ENCODE peak calls at places on chromosomes 12 and 14, in ten cellular contexts. X is GDM1; G is activated CD8-positive, alpha-beta T cell treated with anti-CD3 and anti-CD28 coated beads for 36 hours; S is HuH-7.5; L is effector memory CD8-positive, alpha-beta T cell; W is GM13976; O is SK-N-MC; N is astrocyte of the spinal cord; R is NCI-H1092 treated with DMSO at 0.1 percent for 48 hours; B is ACHN. A is an unnamed sample.

GRCh38 chr12:69405466-69405865 is 45.9 kb downstream of the YEATS4 start:
- DNase-seq in X (no peak), G (no peak), S (no peak), L (no peak), W (no peak), O (no peak), N (peak), R (no peak), B (peak), A (no peak)

GRCh38 chr14:20632831-20633771 is 8.4 kb downstream of the OR6S1 start:
- DNase-seq in X (peak), G (peak), S (peak), L (peak), W (peak), O (no peak), N (peak), R (no peak), B (peak), A (no peak)

GRCh38 chr12:123805119-123805518 is 43.0 kb downstream of the DNAH10 start:
- DNase-seq in X (no peak), G (no peak), S (no peak), L (no peak), W (no peak), O (no peak), N (no peak), R (no peak), B (no peak), A (no peak)

GRCh38 chr14:44565968-44566367 is 58.9 kb upstream of the FSCB start:
- DNase-seq in X (no peak), G (no peak), S (no peak), L (no peak), W (no peak), O (no peak), N (no peak), R (no peak), B (no peak), A (no peak)

GRCh38 chr12:1515428-1515827 is 79.0 kb downstream of the FBXL14 start:
- DNase-seq in X (no peak), G (no peak), S (no peak), L (no peak), W (no peak), O (no peak), N (no peak), R (no peak), B (no peak), A (no peak)

GRCh38 chr12:67714648-67715047 is 66.1 kb downstream of the DYRK2 start:
- DNase-seq in X (no peak), G (no peak), S (no peak), L (no peak), W (no peak), O (no peak), N (no peak), R (no peak), B (no peak), A (no peak)

GRCh38 chr14:64951724-64952123 is 9.2 kb upstream of the GPX2 start:
- DNase-seq in X (no peak), G (no peak), S (no peak), L (no peak), W (no peak), O (no peak), N (no peak), R (no peak), B (no peak), A (no peak)

GRCh38 chr12:28313631-28314030 is 123.4 kb downstream of the CCDC91 start:
- DNase-seq in X (no peak), G (no peak), S (no peak), L (no peak), W (no peak), O (no peak), N (peak), R (no peak), B (no peak), A (no peak)

GRCh38 chr12:109134186-109134917 is 18.0 kb downstream of the ACACB start:
- DNase-seq in X (no peak), G (no peak), S (peak), L (no peak), W (peak), O (no peak), N (no peak), R (no peak), B (peak), A (no peak)

GRCh38 chr14:95915326-95915725 is 38.7 kb downstream of the TUNAR start:
- DNase-seq in X (no peak), G (no peak), S (no peak), L (no peak), W (no peak), O (no peak), N (no peak), R (no peak), B (no peak), A (no peak)

GRCh38 chr12:109510196-109510595 is 32.8 kb downstream of the UBE3B start:
- DNase-seq in X (no peak), G (no peak), S (no peak), L (no peak), W (no peak), O (no peak), N (no peak), R (no peak), B (no peak), A (no peak)

GRCh38 chr14:51939727-51940126 is 49.6 kb upstream of the RTRAF start:
- DNase-seq in X (no peak), G (no peak), S (no peak), L (no peak), W (no peak), O (no peak), N (no peak), R (no peak), B (no peak), A (peak)

GRCh38 chr12:130878193-130879185 is 6.6 kb downstream of the RAN start:
- DNase-seq in X (no peak), G (no peak), S (no peak), L (no peak), W (no peak), O (no peak), N (no peak), R (no peak), B (no peak), A (no peak)

GRCh38 chr12:108307006-108307405 is 32.1 kb downstream of the CMKLR1 start:
- DNase-seq in X (peak), G (peak), S (no peak), L (no peak), W (no peak), O (no peak), N (peak), R (no peak), B (peak), A (no peak)

GRCh38 chr12:57992001-57992400 is 50.6 kb downstream of the ATP23 start:
- DNase-seq in X (no peak), G (no peak), S (no peak), L (no peak), W (no peak), O (no peak), N (no peak), R (no peak), B (no peak), A (no peak)

GRCh38 chr12:32400866-32401265 is 1.5 kb downstream of the FGD4 start:
- DNase-seq in X (no peak), G (no peak), S (no peak), L (no peak), W (no peak), O (no peak), N (no peak), R (no peak), B (peak), A (no peak)

GRCh38 chr14:31346097-31346496 is 74.3 kb downstream of the HEATR5A start:
- DNase-seq in X (no peak), G (no peak), S (no peak), L (no peak), W (no peak), O (no peak), N (no peak), R (no peak), B (no peak), A (no peak)

GRCh38 chr14:50829472-50830043 is 1.4 kb downstream of the NIN start:
- DNase-seq in X (no peak), G (peak), S (no peak), L (no peak), W (no peak), O (no peak), N (no peak), R (no peak), B (peak), A (no peak)

GRCh38 chr12:6038160-6038559 is 86.3 kb downstream of the VWF start:
- DNase-seq in X (peak), G (peak), S (peak), L (peak), W (peak), O (peak), N (peak), R (peak), B (peak), A (peak)

A was measured in GM12864.